ENCODE peak calls at places on chromosomes 1 and 21, in five cellular contexts. One of them, this sample, is unnamed.

GRCh38 chr1:15417365-15417934 is 7.8 kb downstream of the EFHD2 start:
- DNase-seq in DND-41: peak; percentile 67
- DNase-seq in neural progenitor cell: no peak
- DNase-seq in GM23248: peak; percentile 63
- DNase-seq in H9: no peak
- DNase-seq in this sample: no peak

GRCh38 chr1:156894711-156895407 is 1.3 kb downstream of the PEAR1 start:
- DNase-seq in DND-41: no peak
- DNase-seq in neural progenitor cell: no peak
- DNase-seq in GM23248: no peak
- DNase-seq in H9: no peak
- DNase-seq in this sample: no peak

GRCh38 chr1:10909697-10910489 is 102.6 kb upstream of the TARDBP start:
- DNase-seq in DND-41: peak; percentile 85
- DNase-seq in neural progenitor cell: peak; percentile 78
- DNase-seq in GM23248: peak; percentile 49
- DNase-seq in H9: peak; percentile 80
- DNase-seq in this sample: no peak

GRCh38 chr21:34889287-34889536 is 159.9 kb downstream of the RUNX1 start:
- DNase-seq in DND-41: peak; percentile 72
- DNase-seq in neural progenitor cell: no peak
- DNase-seq in GM23248: peak; percentile 88
- DNase-seq in H9: peak; percentile 49
- DNase-seq in this sample: no peak

GRCh38 chr1:59707216-59707615 is 107.5 kb upstream of the HOOK1 start:
- DNase-seq in DND-41: no peak
- DNase-seq in neural progenitor cell: no peak
- DNase-seq in GM23248: peak; percentile 94
- DNase-seq in H9: no peak
- DNase-seq in this sample: no peak

GRCh38 chr1:179575497-179576314 is at the start of gene NPHS2:
- DNase-seq in DND-41: no peak
- DNase-seq in neural progenitor cell: peak; percentile 67
- DNase-seq in GM23248: no peak
- DNase-seq in H9: peak; percentile 55
- DNase-seq in this sample: no peak

GRCh38 chr1:44230796-44231195 is 17.5 kb downstream of the DMAP1 start:
- DNase-seq in DND-41: no peak
- DNase-seq in neural progenitor cell: no peak
- DNase-seq in GM23248: no peak
- DNase-seq in H9: no peak
- DNase-seq in this sample: no peak

GRCh38 chr1:69985901-69986439 is 219.4 kb downstream of the LRRC40 start:
- DNase-seq in DND-41: no peak
- DNase-seq in neural progenitor cell: no peak
- DNase-seq in GM23248: no peak
- DNase-seq in H9: no peak
- DNase-seq in this sample: no peak

GRCh38 chr1:10803971-10804820 is 7.8 kb upstream of the CASZ1 start:
- DNase-seq in DND-41: no peak
- DNase-seq in neural progenitor cell: no peak
- DNase-seq in GM23248: no peak
- DNase-seq in H9: no peak
- DNase-seq in this sample: peak; percentile 46

GRCh38 chr1:37479255-37480124 is 5.1 kb downstream of the ZC3H12A start:
- DNase-seq in DND-41: peak; percentile 39
- DNase-seq in neural progenitor cell: no peak
- DNase-seq in GM23248: peak; percentile 97
- DNase-seq in H9: no peak
- DNase-seq in this sample: peak; percentile 95

GRCh38 chr1:161473363-161473762 is 31.9 kb upstream of the FCGR2A start:
- DNase-seq in DND-41: no peak
- DNase-seq in neural progenitor cell: peak; percentile 66
- DNase-seq in GM23248: peak; percentile 40
- DNase-seq in H9: peak; percentile 59
- DNase-seq in this sample: no peak

GRCh38 chr1:178464141-178464540 is 32.6 kb downstream of the CLEC20A start:
- DNase-seq in DND-41: no peak
- DNase-seq in neural progenitor cell: no peak
- DNase-seq in GM23248: no peak
- DNase-seq in H9: no peak
- DNase-seq in this sample: no peak

GRCh38 chr1:34683616-34684015 is 71.2 kb upstream of the GJB5 start:
- DNase-seq in DND-41: no peak
- DNase-seq in neural progenitor cell: no peak
- DNase-seq in GM23248: no peak
- DNase-seq in H9: no peak
- DNase-seq in this sample: no peak

GRCh38 chr1:91913018-91913417 is 27.1 kb upstream of the TGFBR3 start:
- DNase-seq in DND-41: no peak
- DNase-seq in neural progenitor cell: no peak
- DNase-seq in GM23248: peak; percentile 43
- DNase-seq in H9: no peak
- DNase-seq in this sample: no peak

GRCh38 chr1:196180847-196181593 is 427.2 kb downstream of the KCNT2 start:
- DNase-seq in DND-41: no peak
- DNase-seq in neural progenitor cell: no peak
- DNase-seq in GM23248: peak; percentile 93
- DNase-seq in H9: no peak
- DNase-seq in this sample: peak; percentile 74

GRCh38 chr1:232428781-232429530 is 201.0 kb downstream of the SIPA1L2 start:
- DNase-seq in DND-41: no peak
- DNase-seq in neural progenitor cell: no peak
- DNase-seq in GM23248: peak; percentile 49
- DNase-seq in H9: no peak
- DNase-seq in this sample: no peak

GRCh38 chr1:67948155-67949075 is 102.0 kb downstream of the DIRAS3 start:
- DNase-seq in DND-41: no peak
- DNase-seq in neural progenitor cell: no peak
- DNase-seq in GM23248: peak; percentile 87
- DNase-seq in H9: no peak
- DNase-seq in this sample: no peak

GRCh38 chr21:26115346-26115745 is 55.2 kb downstream of the APP start:
- DNase-seq in DND-41: no peak
- DNase-seq in neural progenitor cell: no peak
- DNase-seq in GM23248: no peak
- DNase-seq in H9: no peak
- DNase-seq in this sample: no peak

GRCh38 chr1:224168859-224169380 is 14.1 kb upstream of the DEGS1 start:
- DNase-seq in DND-41: peak; percentile 43
- DNase-seq in neural progenitor cell: no peak
- DNase-seq in GM23248: peak; percentile 66
- DNase-seq in H9: no peak
- DNase-seq in this sample: no peak

GRCh38 chr1:218409946-218410510 is 64.9 kb downstream of the TGFB2 start:
- DNase-seq in DND-41: no peak
- DNase-seq in neural progenitor cell: no peak
- DNase-seq in GM23248: peak; percentile 62
- DNase-seq in H9: no peak
- DNase-seq in this sample: peak; percentile 41

GRCh38 chr1:233251321-233251720 is 44.2 kb downstream of the PCNX2 start:
- DNase-seq in DND-41: no peak
- DNase-seq in neural progenitor cell: no peak
- DNase-seq in GM23248: no peak
- DNase-seq in H9: no peak
- DNase-seq in this sample: no peak

GRCh38 chr1:180947901-180948311 is 35.2 kb downstream of the KIAA1614 start:
- DNase-seq in DND-41: no peak
- DNase-seq in neural progenitor cell: no peak
- DNase-seq in GM23248: no peak
- DNase-seq in H9: no peak
- DNase-seq in this sample: no peak

GRCh38 chr1:212967767-212968166 is 17.4 kb downstream of the VASH2 start:
- DNase-seq in DND-41: no peak
- DNase-seq in neural progenitor cell: peak; percentile 51
- DNase-seq in GM23248: peak; percentile 64
- DNase-seq in H9: peak; percentile 83
- DNase-seq in this sample: no peak

DNA sequence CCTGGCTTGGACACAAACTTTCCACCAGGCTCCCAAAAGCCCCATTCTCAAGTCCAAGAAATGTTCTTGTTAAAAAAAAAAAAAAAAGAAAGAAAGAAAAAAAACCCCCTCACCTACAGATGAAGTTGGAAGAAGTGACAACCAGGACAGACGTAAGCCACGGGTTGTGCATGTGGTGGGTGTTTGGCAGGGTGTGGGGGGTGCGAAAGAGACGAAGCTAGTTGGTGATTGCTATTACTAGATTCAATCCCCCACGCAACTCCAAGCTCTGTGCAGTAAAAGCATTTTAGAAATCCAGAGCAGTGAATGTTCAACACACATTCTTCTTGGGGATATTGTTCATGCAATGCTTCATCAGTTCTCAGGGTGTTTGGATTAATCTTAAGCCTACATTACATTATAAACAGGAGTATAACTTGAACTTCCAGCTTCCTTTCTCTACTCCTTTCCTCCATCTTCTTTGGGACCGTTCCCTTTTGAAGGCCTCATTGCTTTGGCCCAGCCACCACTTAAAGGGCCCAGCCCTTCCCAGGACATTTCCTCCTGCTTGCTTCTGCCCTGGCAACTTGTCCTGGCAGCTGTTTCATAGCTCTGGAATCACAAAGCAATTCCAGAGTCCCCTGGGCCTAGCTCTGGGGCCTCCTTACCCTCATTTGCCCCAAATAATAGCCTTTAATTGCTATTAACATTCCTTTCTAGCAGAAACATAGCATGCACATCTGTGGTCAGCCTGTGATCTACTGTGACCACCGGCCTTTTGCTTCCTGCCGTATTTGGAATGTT is 41.7 kb downstream of the PHC2 start:
- DNase-seq in DND-41: no peak
- DNase-seq in neural progenitor cell: no peak
- DNase-seq in GM23248: peak; percentile 67
- DNase-seq in H9: no peak
- DNase-seq in this sample: no peak
- H3K4me1 ChIP-seq in DND-41: no peaks in the 10 kb centered on the region
- H3K4me1 ChIP-seq in neural progenitor cell: peaks cover 21% of the 10 kb centered on the region
- H3K4me1 ChIP-seq in GM23248: peaks cover 62% of the 10 kb centered on the region
- H3K4me1 ChIP-seq in H9: peaks cover 4% of the 10 kb centered on the region
- H3K4me1 ChIP-seq in this sample: peaks cover 5% of the 10 kb centered on the region

GRCh38 chr1:25456502-25456901 is 25.8 kb downstream of the MACO1 start:
- DNase-seq in DND-41: no peak
- DNase-seq in neural progenitor cell: no peak
- DNase-seq in GM23248: no peak
- DNase-seq in H9: no peak
- DNase-seq in this sample: no peak

GRCh38 chr1:25447547-25447946 is 16.9 kb downstream of the MACO1 start:
- DNase-seq in DND-41: no peak
- DNase-seq in neural progenitor cell: no peak
- DNase-seq in GM23248: no peak
- DNase-seq in H9: no peak
- DNase-seq in this sample: no peak

GRCh38 chr1:25450894-25451293 is 20.2 kb downstream of the MACO1 start:
- DNase-seq in DND-41: no peak
- DNase-seq in neural progenitor cell: no peak
- DNase-seq in GM23248: no peak
- DNase-seq in H9: no peak
- DNase-seq in this sample: no peak

GRCh38 chr1:25451903-25452302 is 21.2 kb downstream of the MACO1 start:
- DNase-seq in DND-41: no peak
- DNase-seq in neural progenitor cell: no peak
- DNase-seq in GM23248: no peak
- DNase-seq in H9: no peak
- DNase-seq in this sample: no peak
- H3K4me2 ChIP-seq in DND-41: no peak overlapping the region
- H3K4me2 ChIP-seq in neural progenitor cell: no peak overlapping the region
- H3K4me2 ChIP-seq in GM23248: no peak overlapping the region
- H3K4me2 ChIP-seq in H9: no peak overlapping the region
- H3K4me2 ChIP-seq in this sample: no peak overlapping the region

DNA sequence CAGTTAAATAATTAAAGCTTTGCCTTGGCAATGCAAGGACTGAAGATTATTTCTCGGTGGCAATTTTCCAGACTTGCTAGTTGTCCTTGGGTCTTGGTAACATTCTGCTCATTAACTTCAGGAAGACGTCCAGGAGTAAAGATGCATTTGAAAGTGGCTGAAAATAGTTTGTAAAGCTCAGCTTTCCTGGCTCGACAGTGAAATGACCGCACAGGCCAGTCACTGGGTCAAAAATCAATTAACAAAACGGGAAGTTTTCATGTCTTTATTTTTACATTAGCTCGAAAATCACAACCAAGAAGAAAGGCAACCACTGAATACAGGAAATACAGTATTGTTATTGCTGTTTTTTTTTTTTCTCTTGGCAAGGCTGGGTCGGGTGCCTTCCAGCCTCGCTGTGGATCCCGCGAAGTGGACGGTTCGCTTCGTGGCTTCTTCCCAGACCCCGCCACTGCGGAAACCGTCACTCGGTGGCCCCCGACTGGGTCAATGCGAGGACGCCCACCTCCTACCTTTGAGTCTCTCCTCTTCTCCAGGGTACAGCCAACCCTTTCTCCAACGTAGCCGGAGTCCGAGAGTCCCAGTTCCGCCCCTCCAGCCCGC is 479 bp upstream of the SNX7 start:
- DNase-seq in DND-41: no peak
- DNase-seq in neural progenitor cell: no peak
- DNase-seq in GM23248: peak; percentile 63
- DNase-seq in H9: no peak
- DNase-seq in this sample: no peak
- H3K4me1 ChIP-seq in DND-41: no peaks in the 10 kb centered on the region
- H3K4me1 ChIP-seq in neural progenitor cell: peaks cover 10% of the 10 kb centered on the region
- H3K4me1 ChIP-seq in GM23248: peaks cover 22% of the 10 kb centered on the region
- H3K4me1 ChIP-seq in H9: no peaks in the 10 kb centered on the region
- H3K4me1 ChIP-seq in this sample: peaks cover 12% of the 10 kb centered on the region

DNA sequence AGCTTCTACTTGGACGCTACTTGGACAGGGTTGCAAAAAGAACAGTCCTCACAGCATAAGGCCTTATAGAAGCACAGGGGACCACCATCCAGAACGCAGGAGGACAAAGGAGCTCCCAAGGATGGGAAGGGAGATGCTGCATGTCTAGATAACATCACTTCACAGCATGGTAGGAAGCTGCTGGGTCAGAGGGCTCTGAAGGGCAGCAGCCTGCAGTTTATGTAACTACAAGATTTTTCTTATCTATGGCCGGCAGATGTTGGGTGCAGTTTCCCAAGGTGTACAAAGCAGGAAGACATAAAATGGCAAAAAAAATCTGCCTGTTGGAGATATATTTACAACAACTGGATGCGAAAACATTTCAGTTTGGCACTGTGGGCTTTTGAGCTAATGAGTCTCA is 45.3 kb upstream of the SLC5A9 start:
- DNase-seq in DND-41: no peak
- DNase-seq in neural progenitor cell: no peak
- DNase-seq in GM23248: no peak
- DNase-seq in H9: no peak
- DNase-seq in this sample: no peak
- H3K4me2 ChIP-seq in DND-41: no peak overlapping the region
- H3K4me2 ChIP-seq in neural progenitor cell: no peak overlapping the region
- H3K4me2 ChIP-seq in GM23248: no peak overlapping the region
- H3K4me2 ChIP-seq in H9: no peak overlapping the region
- H3K4me2 ChIP-seq in this sample: no peak overlapping the region

DNA sequence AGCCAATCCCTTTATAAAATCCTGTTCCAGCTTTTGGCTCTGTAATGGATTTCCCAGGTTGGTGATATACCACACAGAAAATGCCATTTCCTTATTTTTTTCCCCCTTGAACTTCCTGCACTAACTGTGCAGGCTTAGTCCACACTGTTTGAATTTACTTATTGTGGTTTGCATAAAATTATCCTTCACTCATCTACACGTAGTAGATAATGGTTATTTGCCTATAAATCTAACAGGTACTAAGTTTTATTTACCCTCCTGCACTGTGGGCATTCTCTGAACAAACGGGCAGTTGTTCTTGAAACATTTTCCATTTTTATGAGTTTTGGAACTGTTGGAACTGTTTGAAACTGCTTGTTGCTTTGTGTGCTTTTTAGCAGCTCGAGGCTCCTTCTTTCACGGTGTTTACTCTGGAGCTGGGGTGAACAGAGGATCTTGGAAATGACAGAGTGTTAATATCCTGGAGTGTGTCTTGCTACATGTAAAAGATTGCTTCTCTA is 23.0 kb upstream of the KIFAP3 start:
- DNase-seq in DND-41: no peak
- DNase-seq in neural progenitor cell: no peak
- DNase-seq in GM23248: no peak
- DNase-seq in H9: no peak
- DNase-seq in this sample: no peak
- H3K4me1 ChIP-seq in DND-41: no peaks in the 10 kb centered on the region
- H3K4me1 ChIP-seq in neural progenitor cell: peaks cover 17% of the 10 kb centered on the region
- H3K4me1 ChIP-seq in GM23248: no peaks in the 10 kb centered on the region
- H3K4me1 ChIP-seq in H9: no peaks in the 10 kb centered on the region
- H3K4me1 ChIP-seq in this sample: no peaks in the 10 kb centered on the region